ENCODE peak calls at places on chromosomes 16 and 17, in four cellular contexts. P is lower lobe of right lung, T is lung, F is HAP-1. M is an unnamed sample. For H3K4me1, the result is how much of the 10 kb centered on the place peaks cover.

GRCh38 chr16:51971184-51971583 is 575.8 kb downstream of the TOX3 start:
- DNase-seq in F (no peak), T (no peak), P (no peak), M (no peak)

GRCh38 chr16:11121083-11121482 is 134.9 kb downstream of the SOCS1 start:
- DNase-seq in T (no peak), F (no peak), P (no peak), M (no peak)

GRCh38 chr17:70976447-70976846 is 807.1 kb downstream of the KCNJ2 start:
- DNase-seq in T (no peak), F (no peak), P (no peak), M (no peak)

GRCh38 chr17:62601438-62601837 is 26.0 kb upstream of the MRC2 start:
- DNase-seq in T (no peak), P (no peak), F (no peak), M (no peak)

GRCh38 chr16:50309527-50310307 is 43.4 kb downstream of the ADCY7 start:
- DNase-seq in T (no peak), P (no peak), F (no peak), M (no peak)

GRCh38 chr17:4604111-4604644 is 19.8 kb downstream of the SMTNL2 start:
- DNase-seq in P (no peak), F (no peak), T (no peak), M (peak)

GRCh38 chr16:24580665-24581064 is 41.3 kb downstream of the RBBP6 start:
- DNase-seq in P (no peak), F (no peak), T (no peak), M (no peak)

GRCh38 chr16:77745972-77746371 is 23.7 kb downstream of the NUDT7 start:
- DNase-seq in F (no peak), T (no peak), P (no peak), M (no peak)

GRCh38 chr17:44203731-44204452 is 4.2 kb upstream of the ATXN7L3 start:
- DNase-seq in F (peak), P (peak), T (peak), M (no peak)

GRCh38 chr17:6688944-6689343 is 24.2 kb downstream of the SLC13A5 start:
- DNase-seq in P (no peak), T (no peak), F (no peak), M (no peak)

GRCh38 chr16:81001330-81001729 is 5.4 kb downstream of the CMC2 start:
- DNase-seq in P (no peak), F (peak), T (no peak), M (no peak)

GRCh38 chr16:23182206-23182674 is 305 bp upstream of the SCNN1G start:
- DNase-seq in T (peak), P (peak), F (peak), M (peak)

GRCh38 chr16:89505204-89506112 is 2.7 kb upstream of the SPG7 start:
- DNase-seq in P (peak), T (peak), F (no peak), M (peak)

GRCh38 chr16:1378087-1378803 is 26.5 kb downstream of the GNPTG start:
- DNase-seq in P (no peak), F (no peak), T (no peak), M (no peak)

GRCh38 chr16:57446530-57447141 is 549 bp downstream of the CIAPIN1 start:
- DNase-seq in P (no peak), T (peak), F (peak), M (no peak)

GRCh38 chr17:60106377-60107059 is 27.8 kb upstream of the HEATR6 start:
- DNase-seq in T (peak), F (no peak), P (no peak), M (no peak)

GRCh38 chr16:69711115-69711740 is 15.1 kb downstream of the NQO1 start:
- DNase-seq in P (no peak), T (peak), F (no peak), M (peak)

GRCh38 chr17:62627904-62628603 is 584 bp downstream of the MRC2 start:
- DNase-seq in P (peak), T (peak), F (peak), M (no peak)

GRCh38 chr17:15446036-15446435 is 21.4 kb downstream of the CDRT4 start:
- DNase-seq in F (no peak), T (no peak), P (no peak), M (no peak)

GRCh38 chr16:70691223-70692129 is 5.6 kb upstream of the MTSS2 start:
- DNase-seq in T (no peak), F (no peak), P (peak), M (no peak)

GRCh38 chr16:78211951-78212350 is 112.5 kb downstream of the WWOX start:
- DNase-seq in P (peak), T (no peak), F (no peak), M (no peak)

GRCh38 chr17:31250229-31250628 is 46.8 kb downstream of the OMG start:
- DNase-seq in F (no peak), T (no peak), P (no peak), M (no peak)

GRCh38 chr16:27993587-27993986 is 69.9 kb downstream of the GSG1L start:
- DNase-seq in P (no peak), T (no peak), F (no peak), M (no peak)

GRCh38 chr17:79788989-79789942 is 7.6 kb downstream of the CBX8 start:
- DNase-seq in T (no peak), P (peak), F (no peak), M (no peak)

GRCh38 chr17:3514873-3515272 is 39.1 kb downstream of the ASPA start:
- DNase-seq in P (no peak), T (no peak), F (no peak), M (no peak)

GRCh38 chr17:55421179-55421934 is at the start of gene MMD:
- DNase-seq in P (peak), F (peak), T (peak), M (no peak)

GRCh38 chr17:83196973-83197880 is 117.8 kb downstream of the METRNL start:
- DNase-seq in F (no peak), P (peak), T (no peak), M (peak)

GRCh38 chr16:15897386-15897785 is 9.0 kb upstream of the CEP20 start:
- DNase-seq in T (no peak), F (no peak), P (no peak), M (no peak)

GRCh38 chr17:14792751-14793150 is 472.4 kb downstream of the PMP22 start:
- DNase-seq in P (no peak), T (no peak), F (no peak), M (peak)

GRCh38 chr16:14286381-14287230 is 215.5 kb downstream of the MRTFB start:
- DNase-seq in F (no peak), T (no peak), P (no peak), M (no peak)

GRCh38 chr16:47920709-47921108 is 235.1 kb downstream of the ABCC12 start:
- DNase-seq in P (no peak), T (no peak), F (no peak), M (no peak)

GRCh38 chr17:77034677-77035424 is 105.9 kb upstream of the SEC14L1 start:
- DNase-seq in P (no peak), F (no peak), T (no peak), M (no peak)

DNA sequence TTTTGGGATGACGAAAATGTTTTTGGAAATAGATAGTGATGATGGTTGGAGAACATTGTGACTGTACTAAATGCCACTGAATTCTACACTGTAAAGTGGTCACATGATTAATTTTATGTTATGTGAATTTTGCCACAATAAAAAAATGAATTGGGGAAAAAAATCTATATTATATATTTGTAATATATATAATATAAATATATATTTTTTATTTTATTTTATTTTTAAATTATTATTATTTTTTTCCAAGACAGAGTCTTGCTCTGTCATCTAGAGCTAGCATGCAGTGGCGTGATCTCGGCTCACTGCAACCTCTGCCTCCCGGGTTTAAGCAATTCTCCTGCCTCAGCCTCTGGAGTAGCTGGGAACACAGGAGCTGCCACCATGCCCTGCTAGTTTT is 4.3 kb upstream of the GNA13 start:
- DNase-seq in F (no peak), P (no peak), T (no peak), M (no peak)
- H3K4me1 ChIP-seq in F (under half), P (under half), T (under half), M (under half)

GRCh38 chr17:17103160-17103559 is 60.9 kb downstream of the MPRIP start:
- DNase-seq in F (no peak), T (no peak), P (no peak), M (no peak)
- H3K4me1 ChIP-seq in F (under half), T (under half), P (under half), M (under half)

GRCh38 chr17:13594310-13594709 is 7.4 kb downstream of the HS3ST3A1 start:
- DNase-seq in P (no peak), T (no peak), F (no peak), M (no peak)
- H3K4me1 ChIP-seq in P (under half), T (under half), F (under half), M (under half)

DNA sequence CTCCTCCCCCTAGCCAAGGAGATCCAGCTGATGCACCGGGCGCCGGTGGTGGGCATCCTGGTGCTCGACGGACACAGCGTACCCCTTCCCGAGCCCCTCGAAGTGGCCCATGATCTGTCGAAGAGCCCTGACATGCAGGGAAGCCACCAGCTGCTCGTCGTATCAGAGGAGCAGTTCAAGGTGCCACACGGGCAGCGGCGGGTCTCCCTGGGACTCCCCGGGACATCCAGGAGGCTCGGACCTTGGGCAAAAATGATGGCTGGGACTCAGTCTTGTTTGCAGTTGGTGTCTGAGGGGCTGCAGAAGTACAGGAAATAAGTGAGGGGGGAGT is 15.8 kb upstream of the MYO15B start:
- DNase-seq in T (no peak), F (no peak), P (no peak), M (no peak)
- H3K4me1 ChIP-seq in T (under half), F (under half), P (under half), M (under half)

DNA sequence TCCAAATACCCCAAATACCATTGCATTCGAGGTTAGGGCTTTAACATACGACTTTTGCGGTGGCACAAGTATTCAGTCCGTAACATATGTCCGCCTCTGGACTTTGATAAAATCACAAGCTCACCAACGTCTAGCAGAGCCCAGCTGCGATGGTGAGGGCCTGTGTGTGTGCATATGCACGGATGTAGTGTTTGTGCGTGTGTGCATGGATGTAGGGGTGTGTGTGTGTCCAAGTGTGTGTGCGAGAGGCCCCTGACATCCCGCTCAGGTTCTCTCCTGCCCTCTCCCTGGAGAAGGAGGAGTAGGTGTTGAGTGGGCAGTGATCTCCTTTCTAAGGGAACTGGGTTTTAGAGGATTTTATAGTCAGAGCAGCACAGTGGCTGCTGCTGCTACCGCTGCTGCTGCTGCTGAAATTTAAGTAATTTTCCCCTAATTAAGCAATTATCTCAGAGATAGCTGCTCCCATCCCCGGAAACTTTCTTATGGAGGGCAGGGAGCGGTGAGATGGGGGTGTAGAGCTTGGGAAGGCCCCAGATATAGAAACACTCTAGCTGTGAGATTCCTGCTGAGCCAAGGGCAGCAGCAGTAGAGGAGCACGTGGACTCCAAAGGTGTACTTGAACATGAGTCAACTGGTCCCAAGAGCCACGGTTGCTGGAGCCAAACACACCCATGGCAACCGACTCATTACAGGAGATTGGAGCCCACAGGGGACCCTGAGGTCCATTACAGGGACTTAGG is 121.7 kb upstream of the SDK2 start:
- DNase-seq in T (no peak), P (peak), F (no peak), M (no peak)
- H3K4me1 ChIP-seq in T (under half), P (under half), F (under half), M (under half)

GRCh38 chr17:57949649-57950048 is 5.6 kb downstream of the CUEDC1 start:
- DNase-seq in T (peak), F (no peak), P (peak), M (no peak)
- H3K4me1 ChIP-seq in T (half or more), F (half or more), P (half or more), M (under half)

M was measured in pancreas.